ENCODE peak calls at places on chromosomes 3 and 15, in four cellular contexts. B, P, K and F are unnamed samples.

GRCh38 chr15:85646538-85647091 is 148.1 kb downstream of the KLHL25 start:
- DNase-seq in B (no peak), P (no peak), K (no peak), F (no peak)

GRCh38 chr3:194270627-194271458 is 80.3 kb downstream of the CPN2 start:
- DNase-seq in B (no peak), P (peak; percentile 96), K (peak; percentile 96), F (peak; percentile 87)

GRCh38 chr3:15797600-15798303 is at the start of gene ANKRD28:
- DNase-seq in B (peak; percentile 29), P (no peak), K (no peak), F (peak; percentile 21)

GRCh38 chr3:6860911-6861330 is at the start of gene GRM7:
- DNase-seq in B (no peak), P (no peak), K (peak; percentile 19), F (no peak)

GRCh38 chr3:99505646-99506269 is 132.6 kb upstream of the COL8A1 start:
- DNase-seq in B (no peak), P (no peak), K (peak; percentile 18), F (no peak)

GRCh38 chr3:134911611-134912604 is 116.8 kb downstream of the EPHB1 start:
- DNase-seq in B (no peak), P (no peak), K (no peak), F (no peak)

GRCh38 chr3:151770941-151771340 is 37.2 kb downstream of the AADACL2 start:
- DNase-seq in B (no peak), P (no peak), K (peak; percentile 86), F (peak; percentile 45)

GRCh38 chr3:112126501-112126900 is 6.5 kb downstream of the GCSAM start:
- DNase-seq in B (no peak), P (no peak), K (no peak), F (peak; percentile 68)

GRCh38 chr15:67504796-67505195 is 16.1 kb upstream of the C15orf61 start:
- DNase-seq in B (no peak), P (no peak), K (no peak), F (no peak)

GRCh38 chr15:80512729-80513670 is 108.8 kb downstream of the ARNT2 start:
- DNase-seq in B (no peak), P (peak; percentile 84), K (no peak), F (peak; percentile 2)

GRCh38 chr15:66775127-66776105 is 73.4 kb downstream of the SMAD6 start:
- DNase-seq in B (no peak), P (no peak), K (peak; percentile 55), F (no peak)

GRCh38 chr3:177410734-177411133 is 213.5 kb upstream of the TBL1XR1 start:
- DNase-seq in B (peak; percentile 22), P (no peak), K (peak; percentile 83), F (no peak)

GRCh38 chr3:87576752-87577151 is 300.4 kb upstream of the POU1F1 start:
- DNase-seq in B (no peak), P (no peak), K (no peak), F (no peak)

GRCh38 chr15:73915085-73915484 is 11.2 kb upstream of the LOXL1 start:
- DNase-seq in B (no peak), P (no peak), K (no peak), F (no peak)

GRCh38 chr15:69225355-69226027 is 65.1 kb downstream of the GLCE start:
- DNase-seq in B (no peak), P (no peak), K (no peak), F (no peak)

GRCh38 chr3:64138046-64138445 is 87.2 kb downstream of the PRICKLE2 start:
- DNase-seq in B (no peak), P (no peak), K (no peak), F (no peak)

GRCh38 chr3:155553800-155554199 is 191.1 kb downstream of the PLCH1 start:
- DNase-seq in B (peak; percentile 3), P (no peak), K (no peak), F (no peak)

GRCh38 chr3:155549087-155549486 is 195.8 kb downstream of the PLCH1 start:
- DNase-seq in B (no peak), P (no peak), K (no peak), F (no peak)

GRCh38 chr3:155550386-155550785 is 194.5 kb downstream of the PLCH1 start:
- DNase-seq in B (no peak), P (no peak), K (no peak), F (no peak)

DNA sequence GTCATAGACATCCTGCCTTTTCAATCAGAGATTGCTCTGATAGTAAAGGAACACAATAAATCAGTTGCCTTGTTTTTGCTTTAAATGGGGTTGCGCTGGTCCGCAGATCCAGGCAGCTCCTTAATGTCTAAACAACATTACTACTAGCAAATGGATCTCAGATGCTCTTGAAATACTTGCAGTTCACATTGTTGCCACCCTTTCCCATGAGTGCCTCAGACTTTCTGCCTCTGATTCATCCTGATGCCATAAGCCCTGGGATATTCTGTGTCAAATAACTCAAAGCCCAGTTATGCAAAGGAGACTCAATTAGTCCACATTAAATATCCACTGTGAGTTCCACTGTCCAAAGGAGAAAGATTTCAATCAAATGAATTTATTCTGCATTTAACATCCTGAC is 196.7 kb downstream of the PLCH1 start:
- DNase-seq in B (no peak), P (no peak), K (no peak), F (no peak)
- H3K4me1 ChIP-seq in B (no peaks in the 10 kb centered on the region), P (no peaks in the 10 kb centered on the region), K (no peaks in the 10 kb centered on the region), F (no peaks in the 10 kb centered on the region)

GRCh38 chr3:156688849-156689452 is 14.6 kb downstream of the TIPARP start:
- DNase-seq in B (no peak), P (no peak), K (no peak), F (no peak)

GRCh38 chr3:156685198-156685597 is 10.8 kb downstream of the TIPARP start:
- DNase-seq in B (no peak), P (no peak), K (no peak), F (no peak)

GRCh38 chr3:156682963-156683362 is 8.6 kb downstream of the TIPARP start:
- DNase-seq in B (no peak), P (no peak), K (no peak), F (no peak)

GRCh38 chr3:156687023-156687422 is 12.6 kb downstream of the TIPARP start:
- DNase-seq in B (peak; percentile 34), P (no peak), K (no peak), F (no peak)

GRCh38 chr3:156685752-156686151 is 11.4 kb downstream of the TIPARP start:
- DNase-seq in B (no peak), P (no peak), K (no peak), F (no peak)
- H3K4me1 ChIP-seq in B (peaks cover 47% of the 10 kb centered on the region), P (peaks cover 74% of the 10 kb centered on the region), K (peaks cover 71% of the 10 kb centered on the region), F (peaks cover 62% of the 10 kb centered on the region)

DNA sequence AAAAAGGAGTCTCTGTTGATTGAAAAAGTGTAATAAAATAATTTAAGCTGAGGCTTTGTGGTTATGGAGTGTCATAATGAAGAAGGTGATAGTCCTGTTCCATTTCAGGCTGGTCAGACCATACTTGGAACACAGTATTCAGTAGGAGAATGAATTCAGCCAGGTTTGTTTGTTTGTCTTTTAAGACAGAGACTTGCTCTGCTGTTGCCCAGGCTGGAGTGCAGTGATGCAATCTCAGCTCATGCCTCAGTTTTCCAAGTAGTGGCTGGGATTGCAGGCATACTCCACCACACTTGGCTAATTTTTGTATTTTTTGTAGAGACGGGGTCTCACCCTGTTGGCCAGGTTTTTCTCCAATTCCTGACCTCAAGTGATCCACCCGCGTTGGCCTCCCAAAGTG is 33.5 kb downstream of the IQGAP1 start:
- DNase-seq in B (no peak), P (no peak), K (no peak), F (no peak)
- H3K4me1 ChIP-seq in B (peaks cover 18% of the 10 kb centered on the region), P (peaks cover 79% of the 10 kb centered on the region), K (peaks cover 54% of the 10 kb centered on the region), F (peaks cover 45% of the 10 kb centered on the region)

DNA sequence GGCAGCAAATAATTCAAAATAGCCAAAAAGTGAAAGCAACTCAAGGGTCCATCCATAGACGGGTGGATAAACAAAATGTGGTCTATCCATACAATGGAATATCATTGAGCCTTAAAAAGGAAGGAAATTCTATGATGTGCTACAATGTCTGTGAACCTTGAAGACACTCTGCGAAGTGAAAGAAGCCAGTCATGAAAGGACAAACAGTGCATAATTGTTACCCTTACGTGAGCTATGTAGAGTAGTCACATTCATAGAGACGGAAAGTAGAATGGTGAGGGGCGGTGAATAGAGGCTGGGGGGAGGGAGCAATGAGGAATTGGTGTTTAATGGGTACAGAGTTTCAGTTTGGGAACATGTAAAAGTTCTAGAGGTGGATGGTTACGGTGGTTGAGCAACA is 18.1 kb downstream of the IGF1R start:
- DNase-seq in B (no peak), P (no peak), K (no peak), F (no peak)
- H3K4me1 ChIP-seq in B (no peaks in the 10 kb centered on the region), P (peaks cover 62% of the 10 kb centered on the region), K (peaks cover 57% of the 10 kb centered on the region), F (peaks cover 32% of the 10 kb centered on the region)